ENCODE peak calls at places on chromosome 11, in four cellular contexts. L is caudate nucleus, N is endothelial cell, Q is naive B cell. X is an unnamed sample.

GRCh38 chr11:69333906-69334305 is 40.0 kb downstream of the MYEOV start:
- DNase-seq in L (no peak), N (no peak), Q (no peak), X (no peak)

GRCh38 chr11:113974741-113975470 is at the start of gene HTR3A:
- DNase-seq in L (no peak), N (peak; percentile 37), Q (no peak), X (no peak)

GRCh38 chr11:2297623-2298030 is 4.1 kb downstream of the C11orf21 start:
- DNase-seq in L (no peak), N (no peak), Q (no peak), X (no peak)

GRCh38 chr11:131897247-131897646 is 526.8 kb downstream of the NTM start:
- DNase-seq in L (no peak), N (no peak), Q (no peak), X (no peak)

GRCh38 chr11:58428021-58428420 is at the start of gene OR5B2:
- DNase-seq in L (no peak), N (no peak), Q (no peak), X (no peak)

GRCh38 chr11:95516786-95517185 is 272.8 kb downstream of the FAM76B start:
- DNase-seq in L (no peak), N (no peak), Q (no peak), X (no peak)

GRCh38 chr11:128878455-128878854 is 11.4 kb upstream of the KCNJ1 start:
- DNase-seq in L (no peak), N (no peak), Q (no peak), X (no peak)

GRCh38 chr11:81224396-81224795 is 1509.3 kb downstream of the FAM181B start:
- DNase-seq in L (no peak), N (no peak), Q (no peak), X (no peak)

GRCh38 chr11:2375341-2375853 is 1.7 kb upstream of the CD81 start:
- DNase-seq in L (no peak), N (no peak), Q (no peak), X (no peak)

X was measured in hippocampal formation.